ENCODE peak calls at places on chromosomes 16 and 17, in six cellular contexts. X is CD8-positive, alpha-beta T cell; I is A549; R is lung; B is cardiac muscle cell; M is breast epithelium. K is an unnamed sample. For H3K4me1, the result is how much of the 10 kb centered on the place peaks cover.

GRCh38 chr17:2335726-2336214 is 487 bp downstream of the TSR1 start:
- DNase-seq in X (no peak), I (no peak), R (no peak), B (no peak), M (no peak), K (no peak)

GRCh38 chr16:66741131-66741900 is 10.1 kb downstream of the DYNC1LI2 start:
- DNase-seq in X (no peak), I (peak), R (peak), B (peak), M (peak), K (peak)

GRCh38 chr16:380837-381787 is 666 bp downstream of the PGAP6 start:
- DNase-seq in X (no peak), I (no peak), R (no peak), B (no peak), M (no peak), K (no peak)

GRCh38 chr16:77794586-77794985 is 6.2 kb downstream of the VAT1L start:
- DNase-seq in X (no peak), I (no peak), R (no peak), B (peak), M (no peak), K (no peak)

GRCh38 chr16:58152246-58152868 is 23.2 kb upstream of the CFAP20 start:
- DNase-seq in X (no peak), I (no peak), R (no peak), B (no peak), M (no peak), K (no peak)

GRCh38 chr17:77865109-77865611 is 93.3 kb upstream of the TNRC6C start:
- DNase-seq in X (no peak), I (no peak), R (no peak), B (peak), M (no peak), K (no peak)

GRCh38 chr17:43546317-43547188 is at the start of gene ETV4:
- DNase-seq in X (peak), I (peak), R (peak), B (peak), M (peak), K (peak)

GRCh38 chr16:83098536-83098935 is 471.8 kb downstream of the CDH13 start:
- DNase-seq in X (no peak), I (no peak), R (no peak), B (no peak), M (no peak), K (no peak)

GRCh38 chr16:2857451-2858244 is at the start of gene PRSS22:
- DNase-seq in X (no peak), I (no peak), R (peak), B (no peak), M (peak), K (no peak)

GRCh38 chr16:88973415-88974050 is 3.5 kb downstream of the CBFA2T3 start:
- DNase-seq in X (no peak), I (no peak), R (no peak), B (no peak), M (no peak), K (no peak)

GRCh38 chr16:88975511-88976061 is 1.4 kb downstream of the CBFA2T3 start:
- DNase-seq in X (no peak), I (no peak), R (no peak), B (no peak), M (no peak), K (no peak)

GRCh38 chr16:88974080-88974479 is 2.9 kb downstream of the CBFA2T3 start:
- DNase-seq in X (no peak), I (no peak), R (no peak), B (no peak), M (no peak), K (no peak)

GRCh38 chr16:88973007-88973410 is 4.0 kb downstream of the CBFA2T3 start:
- DNase-seq in X (no peak), I (no peak), R (no peak), B (no peak), M (no peak), K (no peak)

GRCh38 chr16:88974641-88975215 is 2.3 kb downstream of the CBFA2T3 start:
- DNase-seq in X (no peak), I (no peak), R (no peak), B (no peak), M (no peak), K (no peak)
- H3K4me1 ChIP-seq in X (under half), I (under half), R (under half), B (under half), M (under half), K (under half)

GRCh38 chr17:37358830-37359681 is 16.7 kb upstream of the C17orf78 start:
- DNase-seq in X (peak), I (peak), R (peak), B (peak), M (peak), K (peak)
- TF ChIP-seq CTCF in X (no peak), I (peak), R (no peak), B (no peak), M (no peak), K (peak)

GRCh38 chr17:47227862-47228261 is 18.7 kb downstream of the MYL4 start:
- DNase-seq in X (no peak), I (no peak), R (no peak), B (no peak), M (no peak), K (no peak)
- H3K27ac ChIP-seq in X (no peak), I (no peak), R (no peak), B (peak), M (no peak), K (peak)

GRCh38 chr17:31564291-31564690 is 172.8 kb downstream of the RAB11FIP4 start:
- DNase-seq in X (no peak), I (no peak), R (no peak), B (no peak), M (no peak), K (no peak)
- H3K4me1 ChIP-seq in X (under half), I (under half), R (under half), B (under half), M (under half), K (under half)